ENCODE peak calls at places on chromosome 19, in four cellular contexts. One of them, this sample, is unnamed.

GRCh38 chr19:32630338-32630737 is 44.6 kb downstream of the ANKRD27 start:
- DNase-seq in MM.1S: no peak
- DNase-seq in GM23248: no peak
- DNase-seq in PC-3: no peak
- DNase-seq in this sample: no peak

GRCh38 chr19:48190288-48191284 is 20.1 kb downstream of the ZSWIM9 start:
- DNase-seq in PC-3: peak
- DNase-seq in MM.1S: no peak
- DNase-seq in GM23248: no peak
- DNase-seq in this sample: peak

GRCh38 chr19:8569066-8569761 is 8.0 kb downstream of the MYO1F start:
- DNase-seq in MM.1S: peak
- DNase-seq in PC-3: peak
- DNase-seq in GM23248: peak
- DNase-seq in this sample: no peak

GRCh38 chr19:38904463-38905185 is 4.9 kb downstream of the NFKBIB start:
- DNase-seq in GM23248: no peak
- DNase-seq in MM.1S: no peak
- DNase-seq in PC-3: no peak
- DNase-seq in this sample: no peak

GRCh38 chr19:34480971-34481821 is at the start of gene WTIP:
- DNase-seq in PC-3: peak
- DNase-seq in GM23248: peak
- DNase-seq in MM.1S: no peak
- DNase-seq in this sample: peak

GRCh38 chr19:10334340-10335148 is 1.2 kb upstream of the RAVER1 start:
- DNase-seq in GM23248: peak
- DNase-seq in PC-3: peak
- DNase-seq in MM.1S: no peak
- DNase-seq in this sample: peak

GRCh38 chr19:13953021-13953531 is 767 bp downstream of the DCAF15 start:
- DNase-seq in PC-3: peak
- DNase-seq in GM23248: peak
- DNase-seq in MM.1S: no peak
- DNase-seq in this sample: peak

GRCh38 chr19:623974-624373 is 9.4 kb downstream of the POLRMT start:
- DNase-seq in PC-3: no peak
- DNase-seq in GM23248: no peak
- DNase-seq in MM.1S: no peak
- DNase-seq in this sample: no peak

GRCh38 chr19:14062558-14062855 is 631 bp upstream of the PALM3 start:
- DNase-seq in PC-3: no peak
- DNase-seq in GM23248: no peak
- DNase-seq in MM.1S: no peak
- DNase-seq in this sample: no peak

GRCh38 chr19:14440049-14440448 is 6.9 kb downstream of the PKN1 start:
- DNase-seq in PC-3: no peak
- DNase-seq in GM23248: no peak
- DNase-seq in MM.1S: peak
- DNase-seq in this sample: no peak

GRCh38 chr19:16125738-16126495 is 14.2 kb downstream of the RAB8A start:
- DNase-seq in GM23248: no peak
- DNase-seq in MM.1S: no peak
- DNase-seq in PC-3: no peak
- DNase-seq in this sample: no peak

GRCh38 chr19:55406869-55407624 is 541 bp downstream of the UBE2S start:
- DNase-seq in PC-3: no peak
- DNase-seq in GM23248: peak
- DNase-seq in MM.1S: peak
- DNase-seq in this sample: peak

GRCh38 chr19:48329167-48329891 is 4.0 kb downstream of the EMP3 start:
- DNase-seq in PC-3: peak
- DNase-seq in GM23248: peak
- DNase-seq in MM.1S: peak
- DNase-seq in this sample: peak

GRCh38 chr19:49092686-49093085 is 7.4 kb downstream of the SNRNP70 start:
- DNase-seq in PC-3: no peak
- DNase-seq in GM23248: no peak
- DNase-seq in MM.1S: no peak
- DNase-seq in this sample: no peak

GRCh38 chr19:29491995-29492577 is 33.7 kb upstream of the VSTM2B start:
- DNase-seq in GM23248: no peak
- DNase-seq in PC-3: no peak
- DNase-seq in MM.1S: no peak
- DNase-seq in this sample: no peak

GRCh38 chr19:11480927-11481776 is at the start of gene ELAVL3:
- DNase-seq in MM.1S: no peak
- DNase-seq in GM23248: no peak
- DNase-seq in PC-3: no peak
- DNase-seq in this sample: no peak

DNA sequence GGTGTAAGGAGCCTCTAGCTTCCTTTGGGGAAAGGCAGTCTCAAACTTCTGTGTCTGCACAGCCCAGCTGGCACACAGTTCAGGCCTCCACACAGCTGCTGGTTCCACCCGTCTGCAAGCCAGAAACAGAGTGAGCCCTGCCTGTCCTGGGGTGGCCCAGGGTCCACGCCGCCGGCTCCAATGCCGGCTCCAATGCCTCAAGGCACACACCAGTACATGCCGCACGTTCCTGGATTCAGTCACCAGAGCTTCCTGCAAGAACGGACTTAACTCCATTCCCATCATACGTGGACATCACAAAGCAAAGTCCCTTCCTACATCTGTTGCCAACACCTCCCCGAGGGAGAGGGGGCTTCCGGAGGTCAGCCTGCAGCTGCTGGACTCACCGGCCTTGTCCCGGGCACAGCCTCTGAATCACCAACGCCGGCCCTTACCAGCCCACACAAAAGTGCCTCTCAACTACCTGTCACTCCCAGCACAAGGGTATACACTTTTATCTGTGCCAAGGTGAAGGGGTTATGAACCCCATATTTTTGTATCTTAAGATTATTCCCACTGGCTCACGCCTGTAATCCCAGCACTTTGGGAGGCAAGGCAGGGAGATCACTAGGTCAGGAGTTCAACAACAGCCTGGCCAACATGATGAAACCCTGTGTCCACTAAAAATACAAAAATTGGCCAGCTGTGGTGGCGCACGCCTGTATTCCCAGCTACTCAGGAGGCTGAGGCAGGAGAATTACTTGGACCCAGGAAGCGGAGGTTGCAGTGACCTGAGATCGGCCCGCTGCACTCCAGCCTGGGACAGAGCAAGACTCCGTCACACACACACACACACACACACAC is 8.4 kb downstream of the SH3GL1 start:
- DNase-seq in GM23248: peak
- DNase-seq in PC-3: no peak
- DNase-seq in MM.1S: no peak
- DNase-seq in this sample: no peak
- TF ChIP-seq EZH2phosphoT487 in GM23248: no peak
- TF ChIP-seq EZH2phosphoT487 in PC-3: no peak
- TF ChIP-seq EZH2phosphoT487 in MM.1S: no peak
- TF ChIP-seq EZH2phosphoT487 in this sample: no peak

GRCh38 chr19:51371186-51371690 is 1.2 kb downstream of the NKG7 start:
- DNase-seq in PC-3: no peak
- DNase-seq in GM23248: no peak
- DNase-seq in MM.1S: no peak
- DNase-seq in this sample: no peak

GRCh38 chr19:51375504-51376221 is 3.2 kb upstream of the NKG7 start:
- DNase-seq in GM23248: no peak
- DNase-seq in MM.1S: no peak
- DNase-seq in PC-3: no peak
- DNase-seq in this sample: no peak

GRCh38 chr19:51372021-51372648 is 319 bp downstream of the NKG7 start:
- DNase-seq in MM.1S: no peak
- DNase-seq in PC-3: no peak
- DNase-seq in GM23248: no peak
- DNase-seq in this sample: no peak

GRCh38 chr19:51370230-51370629 is 1.4 kb upstream of the CLDND2 start:
- DNase-seq in MM.1S: no peak
- DNase-seq in PC-3: no peak
- DNase-seq in GM23248: no peak
- DNase-seq in this sample: no peak

GRCh38 chr19:51372649-51373504 is at the start of gene NKG7:
- DNase-seq in GM23248: no peak
- DNase-seq in MM.1S: no peak
- DNase-seq in PC-3: no peak
- DNase-seq in this sample: no peak
- TF ChIP-seq EZH2phosphoT487 in GM23248: no peak
- TF ChIP-seq EZH2phosphoT487 in MM.1S: no peak
- TF ChIP-seq EZH2phosphoT487 in PC-3: no peak
- TF ChIP-seq EZH2phosphoT487 in this sample: no peak

GRCh38 chr19:42286349-42287016 is 15.4 kb upstream of the PRR19 start:
- DNase-seq in PC-3: no peak
- DNase-seq in MM.1S: no peak
- DNase-seq in GM23248: peak
- DNase-seq in this sample: peak

GRCh38 chr19:42284641-42285341 is 15.7 kb downstream of the CIC start:
- DNase-seq in GM23248: peak
- DNase-seq in MM.1S: peak
- DNase-seq in PC-3: no peak
- DNase-seq in this sample: peak

GRCh38 chr19:42285546-42285945 is 16.4 kb upstream of the PRR19 start:
- DNase-seq in GM23248: no peak
- DNase-seq in PC-3: no peak
- DNase-seq in MM.1S: no peak
- DNase-seq in this sample: peak

GRCh38 chr19:42287017-42287825 is 14.7 kb upstream of the PRR19 start:
- DNase-seq in PC-3: no peak
- DNase-seq in MM.1S: no peak
- DNase-seq in GM23248: no peak
- DNase-seq in this sample: no peak

GRCh38 chr19:42285988-42286348 is 16.0 kb upstream of the PRR19 start:
- DNase-seq in PC-3: no peak
- DNase-seq in MM.1S: no peak
- DNase-seq in GM23248: no peak
- DNase-seq in this sample: no peak
- TF ChIP-seq EZH2phosphoT487 in PC-3: no peak
- TF ChIP-seq EZH2phosphoT487 in MM.1S: no peak
- TF ChIP-seq EZH2phosphoT487 in GM23248: no peak
- TF ChIP-seq EZH2phosphoT487 in this sample: no peak

GRCh38 chr19:47107201-47107952 is 6.2 kb downstream of the ZC3H4 start:
- DNase-seq in PC-3: peak
- DNase-seq in MM.1S: no peak
- DNase-seq in GM23248: peak
- DNase-seq in this sample: peak

GRCh38 chr19:47107953-47108746 is 5.4 kb downstream of the ZC3H4 start:
- DNase-seq in GM23248: peak
- DNase-seq in MM.1S: no peak
- DNase-seq in PC-3: peak
- DNase-seq in this sample: no peak

GRCh38 chr19:47105874-47106273 is 7.7 kb downstream of the ZC3H4 start:
- DNase-seq in MM.1S: no peak
- DNase-seq in PC-3: no peak
- DNase-seq in GM23248: no peak
- DNase-seq in this sample: no peak

GRCh38 chr19:47104678-47105077 is 8.9 kb downstream of the ZC3H4 start:
- DNase-seq in PC-3: no peak
- DNase-seq in MM.1S: no peak
- DNase-seq in GM23248: no peak
- DNase-seq in this sample: no peak

GRCh38 chr19:47106819-47107200 is 6.8 kb downstream of the ZC3H4 start:
- DNase-seq in MM.1S: no peak
- DNase-seq in PC-3: no peak
- DNase-seq in GM23248: peak
- DNase-seq in this sample: no peak
- TF ChIP-seq EZH2phosphoT487 in MM.1S: no peak
- TF ChIP-seq EZH2phosphoT487 in PC-3: no peak
- TF ChIP-seq EZH2phosphoT487 in GM23248: no peak
- TF ChIP-seq EZH2phosphoT487 in this sample: no peak

This sample was measured in hepatocyte.